ENCODE peak calls at places on chromosomes 5 and 9, in ten cellular contexts. V is Karpas-422; L is CD4-positive, CD25-positive, alpha-beta regulatory T cell; A is AG08395; B is AG04449; S is GM12891; E is stimulated activated CD8-positive, alpha-beta memory T cell treated with anti-CD3 and anti-CD28 coated beads, Interleukin-15, amount 100 ng/mL, for 24 hours; J is myocyte; N is kidney glomerular epithelial cell; R is GM13976. K is an unnamed sample.

GRCh38 chr9:70479880-70480291 is 65.4 kb upstream of the KLF9 start:
- DNase-seq in V (no peak), L (no peak), A (peak; percentile 29), B (no peak), S (no peak), E (no peak), J (peak; percentile 43), N (no peak), R (no peak), K (no peak)

GRCh38 chr9:13904746-13905145 is 409.2 kb downstream of the NFIB start:
- DNase-seq in V (no peak), L (no peak), A (no peak), B (no peak), S (no peak), E (no peak), J (no peak), N (no peak), R (no peak), K (no peak)

GRCh38 chr9:116157436-116158138 is 4.0 kb downstream of the PAPPA start:
- DNase-seq in V (no peak), L (no peak), A (peak; percentile 65), B (no peak), S (no peak), E (no peak), J (no peak), N (peak; percentile 51), R (no peak), K (no peak)

GRCh38 chr5:143262393-143263174 is 140.9 kb downstream of the NR3C1 start:
- DNase-seq in V (no peak), L (no peak), A (peak; percentile 46), B (peak; percentile 73), S (no peak), E (no peak), J (peak; percentile 46), N (peak; percentile 25), R (no peak), K (no peak)

GRCh38 chr9:92607088-92607487 is 62.8 kb downstream of the IPPK start:
- DNase-seq in V (no peak), L (no peak), A (peak; percentile 20), B (peak; percentile 40), S (no peak), E (no peak), J (peak; percentile 70), N (no peak), R (no peak), K (no peak)

GRCh38 chr9:136295537-136296433 is 8.1 kb downstream of the CCDC187 start:
- DNase-seq in V (no peak), L (no peak), A (no peak), B (no peak), S (no peak), E (no peak), J (no peak), N (no peak), R (no peak), K (no peak)

GRCh38 chr5:123441408-123441807 is 18.2 kb upstream of the CEP120 start:
- DNase-seq in V (peak; percentile 36), L (peak; percentile 74), A (no peak), B (no peak), S (no peak), E (no peak), J (no peak), N (no peak), R (no peak), K (no peak)

GRCh38 chr9:6715755-6716643 is 41.8 kb upstream of the KDM4C start:
- DNase-seq in V (peak; percentile 87), L (peak; percentile 86), A (peak; percentile 34), B (no peak), S (no peak), E (peak; percentile 35), J (peak; percentile 22), N (no peak), R (peak; percentile 87), K (peak; percentile 41)

GRCh38 chr9:98726735-98727134 is 18.0 kb upstream of the GABBR2 start:
- DNase-seq in V (peak; percentile 71), L (no peak), A (peak; percentile 63), B (no peak), S (no peak), E (no peak), J (no peak), N (no peak), R (no peak), K (peak; percentile 55)

GRCh38 chr5:116472274-116472673 is 102.3 kb downstream of the SEMA6A start:
- DNase-seq in V (no peak), L (no peak), A (no peak), B (no peak), S (no peak), E (no peak), J (no peak), N (no peak), R (no peak), K (no peak)

GRCh38 chr5:54159153-54159836 is 151.1 kb downstream of the ARL15 start:
- DNase-seq in V (no peak), L (no peak), A (peak; percentile 46), B (no peak), S (no peak), E (no peak), J (peak; percentile 39), N (no peak), R (no peak), K (peak; percentile 32)

GRCh38 chr9:121765021-121765950 is 113.9 kb downstream of the DAB2IP start:
- DNase-seq in V (no peak), L (no peak), A (peak; percentile 83), B (no peak), S (no peak), E (no peak), J (peak; percentile 61), N (peak; percentile 36), R (no peak), K (no peak)

GRCh38 chr5:142783601-142784291 is 13.6 kb downstream of the ARHGAP26 start:
- DNase-seq in V (no peak), L (peak; percentile 63), A (peak; percentile 47), B (no peak), S (no peak), E (no peak), J (peak; percentile 41), N (no peak), R (no peak), K (no peak)

GRCh38 chr5:173477320-173478055 is 139.0 kb downstream of the BOD1 start:
- DNase-seq in V (no peak), L (no peak), A (peak; percentile 49), B (peak; percentile 81), S (no peak), E (no peak), J (peak; percentile 82), N (no peak), R (no peak), K (no peak)

GRCh38 chr9:132768932-132769894 is 98.9 kb downstream of the GTF3C4 start:
- DNase-seq in V (peak; percentile 83), L (peak; percentile 82), A (peak; percentile 70), B (no peak), S (peak; percentile 54), E (peak; percentile 8), J (peak; percentile 42), N (peak; percentile 64), R (peak; percentile 78), K (peak; percentile 89)

GRCh38 chr5:140992878-140993277 is 26.6 kb downstream of the PCDHAC2 start:
- DNase-seq in V (no peak), L (no peak), A (no peak), B (no peak), S (no peak), E (no peak), J (no peak), N (no peak), R (no peak), K (no peak)

GRCh38 chr5:100800552-100800951 is 102.5 kb downstream of the ST8SIA4 start:
- DNase-seq in V (no peak), L (no peak), A (no peak), B (no peak), S (no peak), E (no peak), J (no peak), N (no peak), R (no peak), K (no peak)